ENCODE peak calls at places on chromosome 1, in nine cellular contexts. S is neural crest cell; Q is ureter; N is GOT3; G is activated T-helper 1 cell treated with anti-CD3 and anti-CD28 coated beads, Interleukin-12 subunit alpha, Interleukin-12 subunit beta, Interleukin-2, Interleukin-4 antibody, amounts not matched to agents 30 ng/mL and 10 ng/mL and 1 ng/mL, durations not matched to agents 14 hours and 24 hours and 36 hours; E is stimulated activated CD4-positive, alpha-beta T cell treated with anti-CD3 and anti-CD28 coated beads, TNF-alpha, amount 100 ng/mL, for 1 hour; U is GM12864; F is stimulated activated CD8-positive, alpha-beta memory T cell treated with anti-CD3 and anti-CD28 coated beads, Interleukin-7, amount 100 ng/mL, for 1 hour; A is Calu3. R is an unnamed sample.

GRCh38 chr1:208445710-208446702 is 201.8 kb upstream of the PLXNA2 start:
- DNase-seq in Q (no peak), A (peak; percentile 5), G (no peak), F (no peak), S (no peak), E (no peak), N (no peak), U (no peak), R (no peak)

GRCh38 chr1:64041366-64042131 is 161.9 kb upstream of the UBE2U start:
- DNase-seq in A (no peak), F (no peak), U (no peak), E (no peak), G (no peak), N (no peak), Q (no peak), S (no peak), R (no peak)

GRCh38 chr1:201224671-201225400 is 34.2 kb downstream of the IGFN1 start:
- DNase-seq in U (no peak), S (no peak), Q (no peak), N (no peak), E (no peak), F (no peak), A (no peak), G (no peak), R (no peak)

GRCh38 chr1:201347498-201348210 is 29.8 kb downstream of the TNNT2 start:
- DNase-seq in G (no peak), U (no peak), S (no peak), A (no peak), Q (no peak), E (no peak), F (no peak), N (no peak), R (no peak)

GRCh38 chr1:239987103-239987745 is 104.5 kb upstream of the FMN2 start:
- DNase-seq in F (no peak), G (no peak), S (peak; percentile 45), Q (no peak), N (no peak), E (no peak), U (no peak), A (peak; percentile 65), R (peak; percentile 66)

GRCh38 chr1:232519186-232519585 is 110.7 kb downstream of the SIPA1L2 start:
- DNase-seq in A (no peak), E (no peak), U (no peak), Q (no peak), N (no peak), F (no peak), S (no peak), G (no peak), R (no peak)

GRCh38 chr1:224591326-224591725 is 24.8 kb upstream of the CNIH3 start:
- DNase-seq in G (no peak), A (no peak), E (no peak), S (no peak), N (no peak), F (no peak), Q (no peak), U (no peak), R (no peak)

GRCh38 chr1:15406911-15407559 is 2.7 kb upstream of the EFHD2 start:
- DNase-seq in F (no peak), E (no peak), G (no peak), U (no peak), Q (no peak), A (no peak), S (no peak), N (no peak), R (no peak)

GRCh38 chr1:52887483-52887882 is 34.1 kb downstream of the ECHDC2 start:
- DNase-seq in F (no peak), Q (no peak), S (no peak), E (no peak), A (no peak), G (no peak), U (no peak), N (no peak), R (no peak)

GRCh38 chr1:18805925-18806849 is 53.3 kb downstream of the TAS1R2 start:
- DNase-seq in N (no peak), E (no peak), F (no peak), A (no peak), G (no peak), S (no peak), U (no peak), Q (no peak), R (no peak)

GRCh38 chr1:115706774-115707425 is 61.6 kb downstream of the CASQ2 start:
- DNase-seq in G (no peak), E (no peak), A (no peak), U (peak; percentile 27), F (no peak), N (no peak), Q (no peak), S (no peak), R (peak; percentile 54)

GRCh38 chr1:158095737-158096335 is 84.9 kb upstream of the CD1D start:
- DNase-seq in Q (no peak), S (no peak), U (no peak), E (no peak), F (no peak), A (peak; percentile 43), N (no peak), G (peak; percentile 7), R (no peak)

GRCh38 chr1:203268901-203269653 is 36.2 kb upstream of the BTG2 start:
- DNase-seq in Q (peak; percentile 63), A (peak; percentile 58), F (no peak), S (peak; percentile 58), N (no peak), E (no peak), U (no peak), G (peak; percentile 48), R (peak; percentile 74)

GRCh38 chr1:16717174-16718108 is 22.9 kb upstream of the RNU1-4 start:
- DNase-seq in S (no peak), A (no peak), F (no peak), E (no peak), Q (peak; percentile 57), N (no peak), U (no peak), G (no peak), R (peak; percentile 0)

GRCh38 chr1:114755006-114755936 is 2.5 kb downstream of the CSDE1 start:
- DNase-seq in F (no peak), E (no peak), A (no peak), N (no peak), U (no peak), Q (no peak), S (no peak), G (no peak), R (peak; percentile 18)

GRCh38 chr1:110339427-110340206 is 440 bp downstream of the RBM15 start:
- DNase-seq in A (peak; percentile 44), Q (no peak), N (no peak), E (peak; percentile 20), F (peak; percentile 25), S (no peak), U (peak; percentile 24), G (peak; percentile 53), R (peak; percentile 83)

GRCh38 chr1:18913065-18913502 is 10.7 kb upstream of the ALDH4A1 start:
- DNase-seq in A (peak; percentile 82), Q (peak; percentile 83), S (peak; percentile 80), U (peak; percentile 21), F (peak; percentile 61), E (peak; percentile 54), N (no peak), G (peak; percentile 62), R (peak; percentile 61)

GRCh38 chr1:229434641-229435051 is 752 bp upstream of the ACTA1 start:
- DNase-seq in E (no peak), A (no peak), F (no peak), U (no peak), S (no peak), N (no peak), Q (no peak), G (no peak), R (no peak)

GRCh38 chr1:36157115-36157903 is 1.3 kb downstream of the MAP7D1 start:
- DNase-seq in A (no peak), U (no peak), N (no peak), S (no peak), E (no peak), Q (no peak), F (no peak), G (no peak), R (peak; percentile 21)